ENCODE peak calls at places on chromosomes 11 and 22, in nine cellular contexts. N is GM23338; T is osteoblast; L is heart right ventricle; V is neuronal stem cell; S is uterus; D is hepatocyte; I is CD4-positive, CD25-positive, alpha-beta regulatory T cell; K is MM.1S. R is an unnamed sample. For H3K4me1, the result is how much of the 10 kb centered on the place peaks cover.

GRCh38 chr22:34308101-34308500 is 387.8 kb upstream of the LARGE1 start:
- DNase-seq in T (no peak), I (no peak), L (peak), V (no peak), K (no peak), S (no peak), D (no peak), N (no peak), R (no peak)

GRCh38 chr11:9386901-9387300 is 2.4 kb downstream of the IPO7 start:
- DNase-seq in N (no peak), D (no peak), V (no peak), T (no peak), S (no peak), K (no peak), I (no peak), L (no peak), R (no peak)

GRCh38 chr11:122937978-122938377 is 43.7 kb downstream of the BSX start:
- DNase-seq in K (no peak), L (no peak), N (no peak), T (no peak), I (peak), V (no peak), D (no peak), S (no peak), R (no peak)

GRCh38 chr11:4560462-4560861 is 15.5 kb downstream of the OR52M1 start:
- DNase-seq in N (no peak), D (peak), I (no peak), V (no peak), S (no peak), L (no peak), T (no peak), K (no peak), R (peak)

GRCh38 chr11:45092901-45093760 is 53.3 kb upstream of the PRDM11 start:
- DNase-seq in V (no peak), N (no peak), S (peak), D (no peak), T (no peak), I (no peak), K (no peak), L (no peak), R (no peak)

GRCh38 chr22:42033263-42034181 is 34.9 kb downstream of the WBP2NL start:
- DNase-seq in I (no peak), N (no peak), K (no peak), D (no peak), S (no peak), V (no peak), T (no peak), L (no peak), R (no peak)

GRCh38 chr22:30354644-30355043 is 2.0 kb downstream of the SF3A1 start:
- DNase-seq in L (no peak), I (no peak), S (no peak), K (no peak), T (no peak), N (no peak), V (no peak), D (no peak), R (no peak)

GRCh38 chr11:66081505-66081904 is 11.4 kb downstream of the PACS1 start:
- DNase-seq in N (no peak), D (peak), S (no peak), I (peak), T (no peak), K (peak), V (no peak), L (peak), R (no peak)

GRCh38 chr11:59175104-59175503 is 3.2 kb downstream of the DTX4 start:
- DNase-seq in S (no peak), L (no peak), D (no peak), T (peak), N (no peak), V (no peak), I (no peak), K (no peak), R (no peak)

GRCh38 chr22:24120029-24120428 is 61.3 kb upstream of the SUSD2 start:
- DNase-seq in T (peak), L (peak), S (no peak), D (no peak), K (no peak), N (no peak), I (no peak), V (no peak), R (no peak)

GRCh38 chr11:57167125-57167839 is 14.5 kb upstream of the LRRC55 start:
- DNase-seq in V (no peak), S (peak), T (no peak), L (no peak), N (no peak), D (no peak), I (no peak), K (no peak), R (no peak)

GRCh38 chr11:47552086-47552580 is 799 bp downstream of the CELF1 start:
- DNase-seq in D (peak), K (peak), N (peak), V (no peak), I (no peak), L (peak), S (peak), T (peak), R (peak)

GRCh38 chr22:17191163-17191562 is 28.1 kb downstream of the ADA2 start:
- DNase-seq in L (no peak), N (no peak), I (no peak), S (no peak), K (no peak), T (peak), V (no peak), D (no peak), R (no peak)

GRCh38 chr11:45178890-45179663 is 32.6 kb downstream of the PRDM11 start:
- DNase-seq in S (no peak), T (peak), D (no peak), L (no peak), I (no peak), N (peak), K (no peak), V (no peak), R (no peak)

GRCh38 chr11:32597914-32598313 is 14.3 kb downstream of the EIF3M start:
- DNase-seq in V (peak), D (no peak), S (no peak), I (no peak), K (no peak), T (no peak), L (no peak), N (no peak), R (no peak)

GRCh38 chr22:19983701-19984100 is 32.9 kb downstream of the ARVCF start:
- DNase-seq in L (peak), S (no peak), T (peak), K (no peak), V (no peak), D (no peak), I (no peak), N (no peak), R (no peak)

GRCh38 chr11:17472467-17472866 is 4.2 kb downstream of the ABCC8 start:
- DNase-seq in N (no peak), D (no peak), I (no peak), S (no peak), L (no peak), K (no peak), V (no peak), T (no peak), R (no peak)

GRCh38 chr22:35589071-35589735 is 27.9 kb downstream of the MB start:
- DNase-seq in S (peak), K (no peak), V (no peak), T (peak), D (peak), L (no peak), N (no peak), I (no peak), R (peak)

GRCh38 chr11:1221848-1222311 is 986 bp upstream of the MUC5B start:
- DNase-seq in N (no peak), D (no peak), K (no peak), L (no peak), I (no peak), T (peak), V (no peak), S (no peak), R (no peak)

DNA sequence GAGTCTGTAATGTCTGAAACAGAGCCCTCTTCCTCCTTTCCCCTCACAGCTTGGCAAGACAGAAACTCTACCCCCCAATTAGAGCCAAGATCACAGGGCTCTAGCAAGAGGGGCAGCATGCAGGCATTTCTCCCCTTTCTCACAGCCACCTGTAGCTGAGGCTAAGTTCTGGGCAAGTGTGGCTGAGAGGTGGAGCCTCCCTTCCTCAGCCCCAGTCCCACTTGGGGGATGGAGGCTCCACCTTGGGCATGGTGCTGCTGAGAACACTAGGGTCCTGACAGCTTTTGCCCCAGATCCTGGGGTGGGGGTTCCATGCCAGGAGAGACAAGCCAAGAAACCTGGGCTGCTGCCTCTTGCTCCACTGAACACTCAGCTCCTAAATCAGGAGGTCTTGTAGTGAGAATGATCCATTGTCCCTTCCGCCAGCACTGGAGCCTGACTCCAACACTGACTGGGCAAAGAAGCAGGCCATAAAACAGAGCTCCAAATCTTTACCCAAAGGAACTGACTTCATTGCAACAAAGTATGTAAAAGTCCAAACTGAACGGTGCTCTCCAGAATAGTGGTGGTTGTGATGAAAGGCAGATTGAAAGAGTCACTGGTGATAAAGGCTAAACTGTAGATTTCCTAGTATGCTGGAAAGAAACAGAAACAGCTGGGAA is 25.6 kb downstream of the NARS2 start:
- DNase-seq in D (no peak), S (no peak), V (no peak), T (no peak), I (no peak), L (no peak), N (no peak), K (no peak), R (no peak)
- H3K4me1 ChIP-seq in D (under half), S (under half), V (under half), T (under half), I (under half), L (under half), N (under half), K (under half), R (under half)

DNA sequence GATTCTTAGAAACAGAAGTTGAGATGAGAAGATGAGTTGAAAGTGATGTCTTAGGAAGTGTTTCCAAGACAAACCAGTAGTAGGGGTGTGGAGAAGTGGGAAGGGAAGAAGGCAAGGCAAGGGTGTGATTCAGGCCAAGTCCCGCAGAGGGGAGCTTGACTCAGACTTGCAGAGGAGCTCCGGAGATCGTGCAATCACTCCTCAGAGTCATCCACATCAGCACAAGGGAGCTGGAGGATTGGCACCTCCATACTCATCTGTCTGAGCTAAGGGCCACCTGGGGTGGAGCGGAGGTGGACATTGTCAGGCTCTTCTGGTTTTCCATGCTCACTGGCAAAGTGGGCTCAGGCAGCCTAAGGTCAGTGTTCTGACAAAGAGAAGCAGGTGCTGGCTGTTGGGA is 44.4 kb downstream of the CHRDL2 start:
- DNase-seq in N (no peak), T (peak), D (no peak), L (no peak), I (no peak), S (no peak), K (no peak), V (no peak), R (peak)
- H3K4me3 ChIP-seq in N (no peak), T (no peak), D (no peak), L (no peak), I (no peak), S (no peak), K (no peak), V (no peak), R (no peak)

DNA sequence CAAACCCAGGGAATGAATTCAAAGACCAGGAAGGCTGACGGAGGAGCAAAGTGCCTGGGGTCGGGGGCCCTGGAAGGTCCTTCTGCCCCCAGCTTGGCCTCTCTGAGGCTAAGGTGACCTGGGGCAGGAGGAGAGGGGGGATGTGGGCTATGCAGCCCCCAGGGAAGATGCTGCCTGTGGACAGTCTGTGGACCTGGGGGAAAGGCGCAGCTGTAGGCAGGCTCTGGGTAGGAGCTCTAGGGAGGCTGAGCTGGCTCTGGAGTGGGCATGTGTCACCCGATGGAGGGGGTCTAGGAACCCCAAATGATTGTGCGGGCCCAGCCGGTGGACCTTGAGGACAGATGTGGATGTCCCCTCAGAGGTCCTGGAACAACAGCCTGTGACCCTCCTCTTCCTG is 42.8 kb downstream of the WNT7B start:
- DNase-seq in N (no peak), K (no peak), L (no peak), T (peak), V (no peak), S (no peak), I (no peak), D (no peak), R (no peak)
- H3K4me1 ChIP-seq in N (under half), K (under half), L (under half), T (under half), V (under half), S (under half), I (under half), D (under half), R (under half)

GRCh38 chr11:128724891-128725611 is 31.2 kb downstream of the FLI1 start:
- DNase-seq in T (no peak), D (no peak), L (no peak), I (no peak), K (peak), S (no peak), N (no peak), V (no peak), R (no peak)
- H3K4me3 ChIP-seq in T (no peak), D (no peak), L (no peak), I (peak), K (peak), S (no peak), N (no peak), V (no peak), R (no peak)

GRCh38 chr11:125170406-125171031 is 6.0 kb downstream of the PKNOX2 start:
- DNase-seq in N (peak), V (no peak), K (no peak), D (peak), I (no peak), T (peak), S (no peak), L (peak), R (peak)

GRCh38 chr11:125173556-125173955 is 9.0 kb downstream of the PKNOX2 start:
- DNase-seq in D (no peak), K (no peak), L (no peak), T (no peak), N (no peak), V (no peak), I (no peak), S (no peak), R (peak)

GRCh38 chr11:125173027-125173426 is 8.5 kb downstream of the PKNOX2 start:
- DNase-seq in T (no peak), S (no peak), K (no peak), D (no peak), I (no peak), V (no peak), N (no peak), L (no peak), R (no peak)

GRCh38 chr11:125170001-125170405 is 5.5 kb downstream of the PKNOX2 start:
- DNase-seq in S (no peak), I (no peak), V (no peak), T (peak), N (peak), L (no peak), K (no peak), D (no peak), R (no peak)

GRCh38 chr11:125171974-125172373 is 7.4 kb downstream of the PKNOX2 start:
- DNase-seq in N (no peak), T (no peak), I (no peak), S (no peak), V (no peak), L (no peak), D (no peak), K (no peak), R (no peak)
- H3K4me1 ChIP-seq in N (under half), T (under half), I (under half), S (under half), V (under half), L (under half), D (under half), K (under half), R (under half)

GRCh38 chr11:126357055-126357962 is 1.8 kb downstream of the ST3GAL4 start:
- DNase-seq in T (peak), D (no peak), L (no peak), S (no peak), I (no peak), V (no peak), K (no peak), N (no peak), R (no peak)

GRCh38 chr11:126358763-126359160 is 3.3 kb downstream of the ST3GAL4 start:
- DNase-seq in S (no peak), V (no peak), I (no peak), L (no peak), K (no peak), T (no peak), N (no peak), D (no peak), R (no peak)

GRCh38 chr11:126359431-126360048 is 4.1 kb downstream of the ST3GAL4 start:
- DNase-seq in L (peak), I (no peak), T (peak), D (peak), K (no peak), V (no peak), N (no peak), S (peak), R (no peak)

GRCh38 chr11:126360049-126360446 is 4.6 kb downstream of the ST3GAL4 start:
- DNase-seq in N (no peak), D (no peak), V (no peak), S (no peak), T (no peak), I (no peak), L (no peak), K (no peak), R (no peak)

DNA sequence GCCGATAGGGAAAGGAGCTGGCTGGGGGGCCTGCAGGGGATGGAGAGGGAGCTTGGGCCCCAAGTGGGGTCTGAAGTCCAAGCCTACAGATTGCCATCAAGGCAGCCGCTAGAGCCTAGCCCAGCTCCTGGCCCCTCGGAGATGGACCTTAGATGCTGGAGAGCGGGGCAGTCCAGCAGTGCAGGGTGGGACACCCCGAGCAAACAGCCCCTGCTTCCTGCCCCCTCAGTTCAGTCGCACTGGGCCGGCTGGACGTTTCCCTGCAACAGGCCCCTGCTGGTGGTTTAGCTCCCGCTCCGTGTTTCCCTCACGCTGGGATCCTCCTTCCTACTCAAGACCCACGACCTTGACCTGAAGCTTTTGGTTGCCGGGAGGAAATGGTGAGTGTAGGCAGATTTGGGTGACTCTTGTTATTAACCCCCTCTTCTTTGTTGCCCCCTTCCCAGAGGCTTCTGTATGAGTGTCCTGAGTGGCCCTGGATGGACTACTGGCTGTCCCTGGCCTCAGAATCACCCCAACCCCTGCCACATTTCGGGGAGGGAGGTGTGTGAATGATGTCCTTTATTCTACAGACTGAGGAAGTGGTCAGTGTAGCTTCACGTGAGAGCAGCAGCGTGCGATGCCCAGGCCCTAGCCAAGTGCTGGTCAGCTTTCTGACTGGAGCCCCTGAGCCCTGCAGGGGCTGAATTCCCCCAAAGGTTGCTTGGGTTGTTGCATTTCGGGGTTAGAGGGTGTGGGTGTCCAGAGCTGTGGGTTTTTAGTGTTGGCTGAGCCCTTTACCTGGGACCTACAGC is 2.7 kb downstream of the ST3GAL4 start:
- DNase-seq in T (no peak), N (no peak), S (no peak), D (no peak), K (no peak), V (no peak), I (no peak), L (no peak), R (no peak)
- H3K4me3 ChIP-seq in T (no peak), N (no peak), S (no peak), D (no peak), K (no peak), V (no peak), I (no peak), L (peak), R (no peak)